ENCODE peak calls at places on chromosomes 5 and 9, in six cellular contexts. Z, B, D, G, U and T are unnamed samples.
A peak's percentile ranks its signal among the peaks of the same experiment; 100 is the strongest.

GRCh38 chr5:119743927-119744326 is 114.6 kb downstream of the FAM170A start:
- DNase-seq in G (peak; percentile 53), B (no peak), U (peak; percentile 88), D (no peak), Z (peak; percentile 79), T (no peak)

GRCh38 chr5:53037141-53037859 is 48.1 kb downstream of the ITGA2 start:
- DNase-seq in U (no peak), B (no peak), G (no peak), Z (no peak), D (peak; percentile 80), T (peak; percentile 37)

GRCh38 chr5:178221857-178222256 is 10.7 kb downstream of the PHYKPL start:
- DNase-seq in B (no peak), Z (no peak), D (no peak), G (no peak), U (no peak), T (no peak)

GRCh38 chr5:128413356-128413755 is 124.7 kb downstream of the FBN2 start:
- DNase-seq in Z (no peak), G (no peak), B (no peak), D (peak; percentile 75), U (no peak), T (no peak)

GRCh38 chr5:145774442-145774841 is 60.7 kb downstream of the PRELID2 start:
- DNase-seq in B (no peak), D (no peak), Z (peak; percentile 5), U (no peak), G (no peak), T (no peak)

GRCh38 chr9:95027914-95028854 is 289.3 kb downstream of the FANCC start:
- DNase-seq in U (no peak), B (no peak), G (no peak), Z (no peak), D (no peak), T (no peak)

GRCh38 chr5:143641549-143641955 is 170.4 kb upstream of the HMHB1 start:
- DNase-seq in U (no peak), Z (no peak), D (peak; percentile 65), B (no peak), G (peak; percentile 53), T (peak; percentile 44)

GRCh38 chr5:76402251-76402879 is 720 bp upstream of the IQGAP2 start:
- DNase-seq in U (peak; percentile 83), B (no peak), D (no peak), Z (peak; percentile 79), G (no peak), T (no peak)

GRCh38 chr9:93678199-93679019 is 102.0 kb downstream of the PHF2 start:
- DNase-seq in U (no peak), Z (no peak), G (no peak), B (peak; percentile 39), D (no peak), T (no peak)

GRCh38 chr5:134491841-134492442 is 33.5 kb upstream of the JADE2 start:
- DNase-seq in U (no peak), D (no peak), Z (no peak), G (no peak), B (no peak), T (no peak)

GRCh38 chr5:74636552-74636951 is 4.0 kb downstream of the ENC1 start:
- DNase-seq in G (no peak), D (no peak), B (no peak), U (no peak), Z (no peak), T (no peak)

GRCh38 chr5:102048940-102049339 is 247.1 kb downstream of the SLCO4C1 start:
- DNase-seq in Z (no peak), G (no peak), U (no peak), B (no peak), D (no peak), T (no peak)

GRCh38 chr9:129285979-129286772 is 108.1 kb upstream of the IER5L start:
- DNase-seq in B (peak; percentile 10), G (no peak), D (no peak), Z (no peak), U (no peak), T (no peak)

GRCh38 chr9:35808433-35808832 is 3.6 kb downstream of the SPAG8 start:
- DNase-seq in Z (no peak), U (no peak), D (no peak), G (no peak), B (no peak), T (no peak)

GRCh38 chr5:148966348-148966747 is 96.5 kb downstream of the SH3TC2 start:
- DNase-seq in Z (no peak), U (no peak), B (no peak), D (no peak), G (no peak), T (no peak)

GRCh38 chr5:153866176-153866575 is 172.5 kb downstream of the FAM114A2 start:
- DNase-seq in Z (no peak), G (no peak), D (no peak), U (no peak), B (no peak), T (no peak)

GRCh38 chr9:4116091-4116581 is 183.7 kb downstream of the GLIS3 start:
- DNase-seq in B (no peak), D (peak; percentile 45), U (no peak), G (no peak), Z (no peak), T (no peak)

GRCh38 chr5:165877475-165877874 is 2372.1 kb downstream of the MAT2B start:
- DNase-seq in B (no peak), Z (no peak), D (no peak), U (no peak), G (no peak), T (no peak)

GRCh38 chr9:116278326-116278725 is 124.7 kb downstream of the PAPPA start:
- DNase-seq in B (no peak), G (no peak), U (no peak), Z (no peak), D (no peak), T (no peak)

GRCh38 chr9:75047506-75047905 is 19.4 kb upstream of the CARNMT1 start:
- DNase-seq in G (no peak), Z (no peak), D (no peak), U (no peak), B (no peak), T (no peak)

DNA sequence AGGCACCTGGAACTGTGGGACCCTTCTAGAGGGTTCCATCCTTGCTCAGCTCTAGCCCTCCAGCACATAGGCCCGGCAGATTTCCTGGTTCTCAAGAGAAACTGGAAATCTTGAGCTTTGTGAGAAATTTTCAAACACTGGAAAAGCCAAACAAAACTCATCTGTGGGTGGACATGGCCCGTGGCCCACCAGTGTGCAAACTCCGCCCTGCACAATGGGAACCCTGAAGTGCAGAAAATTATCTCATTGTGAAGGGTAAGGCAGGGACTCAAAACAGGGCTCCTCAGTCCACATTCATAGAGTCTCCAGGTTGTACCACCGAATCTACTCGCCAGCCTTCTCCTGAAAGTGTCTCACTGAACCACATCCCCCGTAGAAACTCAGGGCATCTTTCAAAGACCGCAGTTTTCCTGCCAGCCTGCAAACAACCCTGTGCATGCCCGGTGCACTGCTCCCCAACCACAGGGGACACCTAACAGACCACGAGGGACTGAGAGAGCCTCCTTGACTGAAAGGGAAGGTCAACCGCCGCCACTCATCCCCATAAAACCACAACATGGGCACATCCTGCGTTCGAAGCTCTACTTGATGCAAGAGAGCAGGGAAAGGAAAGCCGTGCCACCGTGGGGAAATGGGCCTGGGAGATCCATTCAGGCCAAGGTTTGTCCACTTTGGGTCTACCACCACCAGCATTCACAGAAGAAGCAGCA is 18.1 kb downstream of the ADAMTS2 start:
- DNase-seq in B (no peak), Z (no peak), U (no peak), D (no peak), G (no peak), T (no peak)
- H3K4me3 ChIP-seq in B (no peak overlapping the region), Z (no peak overlapping the region), U (peak overlapping the region; percentile 50), D (no peak overlapping the region), G (no peak overlapping the region), T (no peak overlapping the region)

GRCh38 chr5:38141665-38142064 is 116.7 kb upstream of the EGFLAM start:
- DNase-seq in G (no peak), B (no peak), U (no peak), D (no peak), Z (no peak), T (no peak)

GRCh38 chr5:38135486-38136031 is 122.8 kb upstream of the EGFLAM start:
- DNase-seq in Z (no peak), D (no peak), G (no peak), U (peak; percentile 11), B (no peak), T (no peak)

GRCh38 chr5:38134750-38135330 is 123.5 kb upstream of the EGFLAM start:
- DNase-seq in U (peak; percentile 14), Z (no peak), D (no peak), G (no peak), B (no peak), T (no peak)

GRCh38 chr5:38138574-38138973 is 119.8 kb upstream of the EGFLAM start:
- DNase-seq in B (no peak), G (no peak), Z (no peak), U (no peak), D (no peak), T (no peak)
- H3K27me3 ChIP-seq in B (no peaks in the 10 kb centered on the region), G (peaks cover 1% of the 10 kb centered on the region), Z (no peaks in the 10 kb centered on the region), U (no peaks in the 10 kb centered on the region), D (peaks cover 3% of the 10 kb centered on the region), T (no peaks in the 10 kb centered on the region)

DNA sequence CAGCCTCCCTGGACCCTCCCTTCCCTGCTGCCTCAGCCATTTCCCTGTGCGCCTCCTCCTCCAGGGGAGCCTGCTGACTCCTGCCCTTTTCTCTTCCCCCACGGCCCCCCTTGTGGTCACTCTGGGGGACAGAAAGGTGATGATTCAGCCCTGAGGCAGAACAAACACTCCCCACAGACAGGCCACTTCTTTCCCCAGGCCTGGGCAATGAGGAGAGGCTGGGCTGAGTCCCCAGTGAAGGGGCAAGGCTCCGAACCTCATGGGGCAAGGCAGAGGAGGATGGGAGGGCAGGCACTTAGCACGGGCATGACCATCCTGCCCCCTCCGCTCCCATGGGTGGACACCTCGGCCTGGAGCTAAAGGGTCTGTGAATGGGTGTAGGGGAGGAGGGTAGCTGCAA is 21.0 kb downstream of the CSF1R start:
- DNase-seq in B (no peak), U (peak; percentile 16), Z (no peak), G (peak; percentile 47), D (peak; percentile 52), T (no peak)
- TF ChIP-seq CTCF in B (no peak), U (no peak), Z (no peak), G (peak; percentile 24), D (no peak), T (no peak)

GRCh38 chr9:70257512-70257911 is 1.3 kb upstream of the SMC5 start:
- DNase-seq in U (no peak), B (no peak), G (no peak), Z (no peak), D (no peak), T (no peak)

GRCh38 chr9:70255521-70255920 is 3.3 kb upstream of the SMC5 start:
- DNase-seq in U (no peak), Z (no peak), G (no peak), D (peak; percentile 44), B (no peak), T (no peak)

GRCh38 chr9:70258692-70259511 is at the start of gene SMC5:
- DNase-seq in U (peak; percentile 83), Z (peak; percentile 93), G (peak; percentile 88), B (peak; percentile 90), D (peak; percentile 88), T (no peak)

GRCh38 chr9:70257991-70258691 is 637 bp upstream of the SMC5 start:
- DNase-seq in B (peak; percentile 60), G (peak; percentile 34), D (peak; percentile 57), U (peak; percentile 70), Z (peak; percentile 65), T (no peak)

DNA sequence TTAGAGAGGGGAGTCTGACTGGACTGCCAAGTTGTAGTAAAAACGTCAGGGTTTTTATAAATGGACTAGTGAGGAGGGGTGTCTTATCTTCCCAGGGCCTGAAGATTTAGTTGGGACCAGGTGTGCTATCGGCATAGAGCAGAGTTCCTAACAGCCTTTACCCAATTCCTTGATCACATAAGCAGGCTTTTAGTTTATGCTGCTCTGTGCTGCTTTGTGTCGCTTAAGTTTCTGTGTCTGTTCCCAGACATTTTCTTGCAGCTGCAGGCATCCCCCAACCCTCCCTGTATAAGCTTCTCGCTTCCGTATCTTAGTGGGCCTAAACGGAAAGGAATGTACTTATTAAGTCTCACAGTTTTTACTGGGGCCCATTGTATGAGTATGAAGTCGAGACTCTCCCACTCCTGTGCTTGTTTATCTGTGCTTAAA is 2.6 kb upstream of the SMC5 start:
- DNase-seq in U (no peak), B (no peak), Z (peak; percentile 22), D (peak; percentile 89), G (peak; percentile 79), T (no peak)
- H3K4me3 ChIP-seq in U (no peak overlapping the region), B (no peak overlapping the region), Z (no peak overlapping the region), D (peak overlapping the region; percentile 49), G (peak overlapping the region; percentile 29), T (peak overlapping the region; percentile 13)